ENCODE peak calls at places on chromosomes 12 and 14, in seven cellular contexts. A is T-helper 9 cell; V is pulmonary artery endothelial cell; Q is NCI-H2107; S is stimulated activated naive CD8-positive, alpha-beta T cell treated with anti-CD3 and anti-CD28 coated beads, Interleukin-15, Interleukin-2, amounts not matched to agents 100 U/mL and 50 U/mL, for 24 hours; E is HepG2; N is ACHN. Y is an unnamed sample.

GRCh38 chr12:32650508-32650907 is 28.6 kb upstream of the DNM1L start:
- DNase-seq in S (no peak), V (peak; percentile 45), A (no peak), E (no peak), N (no peak), Q (no peak), Y (no peak)

GRCh38 chr14:101838476-101838875 is 77.0 kb downstream of the PPP2R5C start:
- DNase-seq in E (no peak), N (no peak), A (no peak), V (no peak), Q (no peak), S (no peak), Y (no peak)

GRCh38 chr12:127479256-127479655 is 787.7 kb upstream of the TMEM132C start:
- DNase-seq in V (no peak), E (no peak), A (no peak), S (no peak), Q (no peak), N (no peak), Y (no peak)

GRCh38 chr14:39739796-39740195 is 307.6 kb upstream of the FBXO33 start:
- DNase-seq in N (no peak), E (no peak), V (no peak), S (no peak), A (no peak), Q (no peak), Y (no peak)

GRCh38 chr12:25997401-25997973 is 39.0 kb downstream of the RASSF8 start:
- DNase-seq in Q (no peak), E (no peak), A (no peak), S (no peak), V (peak; percentile 93), N (peak; percentile 98), Y (peak; percentile 96)

GRCh38 chr14:24481622-24482324 is 26.3 kb downstream of the CMA1 start:
- DNase-seq in V (no peak), E (peak; percentile 97), Q (no peak), A (peak; percentile 13), N (peak; percentile 54), S (peak; percentile 71), Y (no peak)

GRCh38 chr14:47186491-47186890 is 488.9 kb downstream of the MDGA2 start:
- DNase-seq in Q (no peak), A (no peak), E (no peak), S (no peak), V (no peak), N (peak; percentile 62), Y (peak; percentile 41)

GRCh38 chr12:118553856-118554504 is 177.6 kb downstream of the SUDS3 start:
- DNase-seq in S (no peak), V (no peak), A (no peak), E (no peak), N (no peak), Q (no peak), Y (no peak)

GRCh38 chr14:95663226-95663797 is 22.9 kb upstream of the TCL1B start:
- DNase-seq in N (no peak), A (no peak), S (no peak), E (no peak), Q (no peak), V (no peak), Y (no peak)

GRCh38 chr12:65122661-65123060 is 1.6 kb upstream of the WIF1 start:
- DNase-seq in A (no peak), N (no peak), S (no peak), Q (no peak), E (no peak), V (no peak), Y (no peak)